ENCODE peak calls at places on chromosome 16, in five cellular contexts. One of them, this sample, is unnamed.

GRCh38 chr16:49763826-49764225 is 92.1 kb downstream of the ZNF423 start:
- DNase-seq in stromal cell of bone marrow: no peak
- DNase-seq in type B pancreatic cell: no peak
- DNase-seq in anterior cingulate cortex: no peak
- DNase-seq in OCI-M1: no peak
- DNase-seq in this sample: no peak

GRCh38 chr16:1444730-1445517 is 568 bp upstream of the CCDC154 start:
- DNase-seq in stromal cell of bone marrow: no peak
- DNase-seq in type B pancreatic cell: no peak
- DNase-seq in anterior cingulate cortex: no peak
- DNase-seq in OCI-M1: no peak
- DNase-seq in this sample: no peak

GRCh38 chr16:28821874-28822519 is 802 bp upstream of the ATXN2L start:
- DNase-seq in stromal cell of bone marrow: no peak
- DNase-seq in type B pancreatic cell: no peak
- DNase-seq in anterior cingulate cortex: no peak
- DNase-seq in OCI-M1: peak
- DNase-seq in this sample: no peak

GRCh38 chr16:87535855-87536794 is 43.3 kb upstream of the ZCCHC14 start:
- DNase-seq in stromal cell of bone marrow: no peak
- DNase-seq in type B pancreatic cell: no peak
- DNase-seq in anterior cingulate cortex: no peak
- DNase-seq in OCI-M1: no peak
- DNase-seq in this sample: no peak

GRCh38 chr16:55250641-55251550 is 73.1 kb upstream of the IRX6 start:
- DNase-seq in stromal cell of bone marrow: no peak
- DNase-seq in type B pancreatic cell: no peak
- DNase-seq in anterior cingulate cortex: no peak
- DNase-seq in OCI-M1: no peak
- DNase-seq in this sample: peak

GRCh38 chr16:88773812-88774291 is 11.2 kb downstream of the PIEZO1 start:
- DNase-seq in stromal cell of bone marrow: peak
- DNase-seq in type B pancreatic cell: no peak
- DNase-seq in anterior cingulate cortex: no peak
- DNase-seq in OCI-M1: peak
- DNase-seq in this sample: peak

GRCh38 chr16:53695070-53695469 is 8.6 kb downstream of the RPGRIP1L start:
- DNase-seq in stromal cell of bone marrow: peak
- DNase-seq in type B pancreatic cell: no peak
- DNase-seq in anterior cingulate cortex: no peak
- DNase-seq in OCI-M1: no peak
- DNase-seq in this sample: peak

GRCh38 chr16:78893340-78893739 is 707.2 kb downstream of the MAF start:
- DNase-seq in stromal cell of bone marrow: no peak
- DNase-seq in type B pancreatic cell: no peak
- DNase-seq in anterior cingulate cortex: no peak
- DNase-seq in OCI-M1: no peak
- DNase-seq in this sample: no peak

GRCh38 chr16:57618306-57619132 is 9.9 kb upstream of the ADGRG1 start:
- DNase-seq in stromal cell of bone marrow: no peak
- DNase-seq in type B pancreatic cell: no peak
- DNase-seq in anterior cingulate cortex: no peak
- DNase-seq in OCI-M1: no peak
- DNase-seq in this sample: no peak

GRCh38 chr16:18958621-18959578 is 24.8 kb upstream of the TMC7 start:
- DNase-seq in stromal cell of bone marrow: no peak
- DNase-seq in type B pancreatic cell: no peak
- DNase-seq in anterior cingulate cortex: no peak
- DNase-seq in OCI-M1: no peak
- DNase-seq in this sample: no peak

GRCh38 chr16:48498761-48499600 is 111.0 kb downstream of the N4BP1 start:
- DNase-seq in stromal cell of bone marrow: peak
- DNase-seq in type B pancreatic cell: no peak
- DNase-seq in anterior cingulate cortex: no peak
- DNase-seq in OCI-M1: peak
- DNase-seq in this sample: peak

GRCh38 chr16:57266531-57267268 is 17.8 kb downstream of the PLLP start:
- DNase-seq in stromal cell of bone marrow: no peak
- DNase-seq in type B pancreatic cell: no peak
- DNase-seq in anterior cingulate cortex: no peak
- DNase-seq in OCI-M1: peak
- DNase-seq in this sample: no peak

GRCh38 chr16:84699147-84699711 is 571 bp upstream of the USP10 start:
- DNase-seq in stromal cell of bone marrow: no peak
- DNase-seq in type B pancreatic cell: no peak
- DNase-seq in anterior cingulate cortex: no peak
- DNase-seq in OCI-M1: peak
- DNase-seq in this sample: no peak

GRCh38 chr16:4578961-4579530 is 22.9 kb downstream of the C16orf96 start:
- DNase-seq in stromal cell of bone marrow: no peak
- DNase-seq in type B pancreatic cell: no peak
- DNase-seq in anterior cingulate cortex: no peak
- DNase-seq in OCI-M1: no peak
- DNase-seq in this sample: no peak

GRCh38 chr16:89446136-89446974 is 44.0 kb downstream of the ANKRD11 start:
- DNase-seq in stromal cell of bone marrow: no peak
- DNase-seq in type B pancreatic cell: no peak
- DNase-seq in anterior cingulate cortex: no peak
- DNase-seq in OCI-M1: no peak
- DNase-seq in this sample: no peak

GRCh38 chr16:585351-585750 is 4.5 kb upstream of the RAB40C start:
- DNase-seq in stromal cell of bone marrow: no peak
- DNase-seq in type B pancreatic cell: no peak
- DNase-seq in anterior cingulate cortex: no peak
- DNase-seq in OCI-M1: no peak
- DNase-seq in this sample: no peak

GRCh38 chr16:79932564-79932963 is 332.0 kb upstream of the MAF start:
- DNase-seq in stromal cell of bone marrow: no peak
- DNase-seq in type B pancreatic cell: no peak
- DNase-seq in anterior cingulate cortex: no peak
- DNase-seq in OCI-M1: no peak
- DNase-seq in this sample: no peak

GRCh38 chr16:19882641-19883040 is 2.0 kb downstream of the GPRC5B start:
- DNase-seq in stromal cell of bone marrow: no peak
- DNase-seq in type B pancreatic cell: no peak
- DNase-seq in anterior cingulate cortex: no peak
- DNase-seq in OCI-M1: no peak
- DNase-seq in this sample: no peak

GRCh38 chr16:47309581-47310312 is 151.1 kb downstream of the ITFG1 start:
- DNase-seq in stromal cell of bone marrow: no peak
- DNase-seq in type B pancreatic cell: no peak
- DNase-seq in anterior cingulate cortex: no peak
- DNase-seq in OCI-M1: no peak
- DNase-seq in this sample: no peak

GRCh38 chr16:87922250-87922871 is 14.0 kb downstream of the CA5A start:
- DNase-seq in stromal cell of bone marrow: no peak
- DNase-seq in type B pancreatic cell: no peak
- DNase-seq in anterior cingulate cortex: no peak
- DNase-seq in OCI-M1: no peak
- DNase-seq in this sample: no peak

GRCh38 chr16:17603614-17604013 is 132.9 kb upstream of the XYLT1 start:
- DNase-seq in stromal cell of bone marrow: no peak
- DNase-seq in type B pancreatic cell: no peak
- DNase-seq in anterior cingulate cortex: no peak
- DNase-seq in OCI-M1: no peak
- DNase-seq in this sample: no peak

GRCh38 chr16:77111057-77111456 is 79.9 kb upstream of the MON1B start:
- DNase-seq in stromal cell of bone marrow: no peak
- DNase-seq in type B pancreatic cell: no peak
- DNase-seq in anterior cingulate cortex: no peak
- DNase-seq in OCI-M1: peak
- DNase-seq in this sample: no peak

GRCh38 chr16:57679768-57680167 is 11.7 kb downstream of the ADGRG3 start:
- DNase-seq in stromal cell of bone marrow: no peak
- DNase-seq in type B pancreatic cell: no peak
- DNase-seq in anterior cingulate cortex: no peak
- DNase-seq in OCI-M1: no peak
- DNase-seq in this sample: no peak

GRCh38 chr16:50559804-50560514 is 11.8 kb downstream of the NKD1 start:
- DNase-seq in stromal cell of bone marrow: no peak
- DNase-seq in type B pancreatic cell: no peak
- DNase-seq in anterior cingulate cortex: no peak
- DNase-seq in OCI-M1: no peak
- DNase-seq in this sample: no peak

GRCh38 chr16:84266451-84266850 is 26.6 kb upstream of the KCNG4 start:
- DNase-seq in stromal cell of bone marrow: peak
- DNase-seq in type B pancreatic cell: no peak
- DNase-seq in anterior cingulate cortex: peak
- DNase-seq in OCI-M1: peak
- DNase-seq in this sample: no peak

GRCh38 chr16:87350681-87351319 is 32.8 kb downstream of the FBXO31 start:
- DNase-seq in stromal cell of bone marrow: peak
- DNase-seq in type B pancreatic cell: no peak
- DNase-seq in anterior cingulate cortex: peak
- DNase-seq in OCI-M1: no peak
- DNase-seq in this sample: peak

GRCh38 chr16:88920618-88921602 is 54.5 kb upstream of the PABPN1L start:
- DNase-seq in stromal cell of bone marrow: peak
- DNase-seq in type B pancreatic cell: no peak
- DNase-seq in anterior cingulate cortex: no peak
- DNase-seq in OCI-M1: no peak
- DNase-seq in this sample: peak

GRCh38 chr16:878071-878784 is 77.7 kb upstream of the GNG13 start:
- DNase-seq in stromal cell of bone marrow: no peak
- DNase-seq in type B pancreatic cell: no peak
- DNase-seq in anterior cingulate cortex: no peak
- DNase-seq in OCI-M1: no peak
- DNase-seq in this sample: no peak

GRCh38 chr16:46748775-46749705 is 896 bp upstream of the MYLK3 start:
- DNase-seq in stromal cell of bone marrow: no peak
- DNase-seq in type B pancreatic cell: no peak
- DNase-seq in anterior cingulate cortex: no peak
- DNase-seq in OCI-M1: no peak
- DNase-seq in this sample: no peak

GRCh38 chr16:12147681-12148479 is 171.3 kb downstream of the SNX29 start:
- DNase-seq in stromal cell of bone marrow: no peak
- DNase-seq in type B pancreatic cell: no peak
- DNase-seq in anterior cingulate cortex: no peak
- DNase-seq in OCI-M1: no peak
- DNase-seq in this sample: no peak

This sample was measured in GM04504.